ENCODE peak calls at places on chromosome 22, in ten cellular contexts. One of them, this sample, is unnamed.

GRCh38 chr22:38957046-38957770 is at the start of gene APOBEC3A:
- DNase-seq in CD8-positive, alpha-beta T cell: no peak
- DNase-seq in NCI-H1092: no peak
- DNase-seq in stimulated activated CD4-positive, alpha-beta T cell treated with anti-CD3 and anti-CD28 coated beads, Interleukin-2, amount 100 ng/mL, for 24 hours: no peak
- DNase-seq in cardiac fibroblast: no peak
- DNase-seq in PC-3: no peak
- DNase-seq in SJCRH30: no peak
- DNase-seq in DMS79: no peak
- DNase-seq in amygdala: no peak
- DNase-seq in stimulated activated CD8-positive, alpha-beta memory T cell treated with anti-CD3 and anti-CD28 coated beads, Interleukin-7, amount 100 ng/mL, for 1 hour: no peak
- DNase-seq in this sample: no peak

GRCh38 chr22:34105461-34106062 is 185.3 kb upstream of the LARGE1 start:
- DNase-seq in amygdala: peak
- DNase-seq in SJCRH30: peak
- DNase-seq in stimulated activated CD8-positive, alpha-beta memory T cell treated with anti-CD3 and anti-CD28 coated beads, Interleukin-7, amount 100 ng/mL, for 1 hour: no peak
- DNase-seq in PC-3: peak
- DNase-seq in CD8-positive, alpha-beta T cell: no peak
- DNase-seq in cardiac fibroblast: peak
- DNase-seq in stimulated activated CD4-positive, alpha-beta T cell treated with anti-CD3 and anti-CD28 coated beads, Interleukin-2, amount 100 ng/mL, for 24 hours: peak
- DNase-seq in DMS79: no peak
- DNase-seq in NCI-H1092: peak
- DNase-seq in this sample: no peak

GRCh38 chr22:45262931-45263789 is 21.6 kb upstream of the UPK3A start:
- DNase-seq in NCI-H1092: no peak
- DNase-seq in cardiac fibroblast: no peak
- DNase-seq in amygdala: no peak
- DNase-seq in CD8-positive, alpha-beta T cell: no peak
- DNase-seq in PC-3: no peak
- DNase-seq in SJCRH30: no peak
- DNase-seq in DMS79: no peak
- DNase-seq in stimulated activated CD8-positive, alpha-beta memory T cell treated with anti-CD3 and anti-CD28 coated beads, Interleukin-7, amount 100 ng/mL, for 1 hour: no peak
- DNase-seq in stimulated activated CD4-positive, alpha-beta T cell treated with anti-CD3 and anti-CD28 coated beads, Interleukin-2, amount 100 ng/mL, for 24 hours: no peak
- DNase-seq in this sample: no peak

GRCh38 chr22:42992886-42993479 is 22.0 kb downstream of the PACSIN2 start:
- DNase-seq in SJCRH30: no peak
- DNase-seq in stimulated activated CD8-positive, alpha-beta memory T cell treated with anti-CD3 and anti-CD28 coated beads, Interleukin-7, amount 100 ng/mL, for 1 hour: no peak
- DNase-seq in DMS79: no peak
- DNase-seq in CD8-positive, alpha-beta T cell: no peak
- DNase-seq in stimulated activated CD4-positive, alpha-beta T cell treated with anti-CD3 and anti-CD28 coated beads, Interleukin-2, amount 100 ng/mL, for 24 hours: no peak
- DNase-seq in cardiac fibroblast: no peak
- DNase-seq in amygdala: no peak
- DNase-seq in NCI-H1092: no peak
- DNase-seq in PC-3: no peak
- DNase-seq in this sample: no peak

GRCh38 chr22:36753916-36754315 is 22.0 kb downstream of the IFT27 start:
- DNase-seq in cardiac fibroblast: no peak
- DNase-seq in NCI-H1092: no peak
- DNase-seq in amygdala: no peak
- DNase-seq in stimulated activated CD8-positive, alpha-beta memory T cell treated with anti-CD3 and anti-CD28 coated beads, Interleukin-7, amount 100 ng/mL, for 1 hour: no peak
- DNase-seq in PC-3: no peak
- DNase-seq in CD8-positive, alpha-beta T cell: no peak
- DNase-seq in DMS79: no peak
- DNase-seq in stimulated activated CD4-positive, alpha-beta T cell treated with anti-CD3 and anti-CD28 coated beads, Interleukin-2, amount 100 ng/mL, for 24 hours: no peak
- DNase-seq in SJCRH30: no peak
- DNase-seq in this sample: no peak

GRCh38 chr22:46002757-46003270 is 25.9 kb upstream of the WNT7B start:
- DNase-seq in DMS79: no peak
- DNase-seq in SJCRH30: peak
- DNase-seq in NCI-H1092: no peak
- DNase-seq in PC-3: peak
- DNase-seq in stimulated activated CD8-positive, alpha-beta memory T cell treated with anti-CD3 and anti-CD28 coated beads, Interleukin-7, amount 100 ng/mL, for 1 hour: no peak
- DNase-seq in amygdala: no peak
- DNase-seq in cardiac fibroblast: no peak
- DNase-seq in stimulated activated CD4-positive, alpha-beta T cell treated with anti-CD3 and anti-CD28 coated beads, Interleukin-2, amount 100 ng/mL, for 24 hours: no peak
- DNase-seq in CD8-positive, alpha-beta T cell: no peak
- DNase-seq in this sample: no peak

GRCh38 chr22:25080855-25081254 is 118.8 kb upstream of the CRYBB3 start:
- DNase-seq in stimulated activated CD4-positive, alpha-beta T cell treated with anti-CD3 and anti-CD28 coated beads, Interleukin-2, amount 100 ng/mL, for 24 hours: no peak
- DNase-seq in amygdala: no peak
- DNase-seq in NCI-H1092: no peak
- DNase-seq in DMS79: no peak
- DNase-seq in cardiac fibroblast: no peak
- DNase-seq in SJCRH30: no peak
- DNase-seq in stimulated activated CD8-positive, alpha-beta memory T cell treated with anti-CD3 and anti-CD28 coated beads, Interleukin-7, amount 100 ng/mL, for 1 hour: no peak
- DNase-seq in CD8-positive, alpha-beta T cell: no peak
- DNase-seq in PC-3: no peak
- DNase-seq in this sample: no peak

GRCh38 chr22:49880281-49880680 is 26.6 kb downstream of the ZBED4 start:
- DNase-seq in NCI-H1092: no peak
- DNase-seq in PC-3: no peak
- DNase-seq in stimulated activated CD8-positive, alpha-beta memory T cell treated with anti-CD3 and anti-CD28 coated beads, Interleukin-7, amount 100 ng/mL, for 1 hour: no peak
- DNase-seq in cardiac fibroblast: no peak
- DNase-seq in CD8-positive, alpha-beta T cell: peak
- DNase-seq in SJCRH30: no peak
- DNase-seq in stimulated activated CD4-positive, alpha-beta T cell treated with anti-CD3 and anti-CD28 coated beads, Interleukin-2, amount 100 ng/mL, for 24 hours: no peak
- DNase-seq in amygdala: no peak
- DNase-seq in DMS79: no peak
- DNase-seq in this sample: no peak

GRCh38 chr22:29306830-29307657 is 594 bp downstream of the GAS2L1 start:
- DNase-seq in CD8-positive, alpha-beta T cell: no peak
- DNase-seq in PC-3: peak
- DNase-seq in stimulated activated CD4-positive, alpha-beta T cell treated with anti-CD3 and anti-CD28 coated beads, Interleukin-2, amount 100 ng/mL, for 24 hours: peak
- DNase-seq in DMS79: no peak
- DNase-seq in NCI-H1092: no peak
- DNase-seq in cardiac fibroblast: peak
- DNase-seq in stimulated activated CD8-positive, alpha-beta memory T cell treated with anti-CD3 and anti-CD28 coated beads, Interleukin-7, amount 100 ng/mL, for 1 hour: no peak
- DNase-seq in SJCRH30: peak
- DNase-seq in amygdala: peak
- DNase-seq in this sample: peak

GRCh38 chr22:20013382-20013871 is 3.2 kb downstream of the ARVCF start:
- DNase-seq in DMS79: no peak
- DNase-seq in SJCRH30: peak
- DNase-seq in NCI-H1092: peak
- DNase-seq in cardiac fibroblast: peak
- DNase-seq in amygdala: peak
- DNase-seq in CD8-positive, alpha-beta T cell: peak
- DNase-seq in stimulated activated CD4-positive, alpha-beta T cell treated with anti-CD3 and anti-CD28 coated beads, Interleukin-2, amount 100 ng/mL, for 24 hours: peak
- DNase-seq in stimulated activated CD8-positive, alpha-beta memory T cell treated with anti-CD3 and anti-CD28 coated beads, Interleukin-7, amount 100 ng/mL, for 1 hour: peak
- DNase-seq in PC-3: no peak
- DNase-seq in this sample: peak

GRCh38 chr22:23216331-23217170 is 36.2 kb downstream of the BCR start:
- DNase-seq in NCI-H1092: no peak
- DNase-seq in PC-3: no peak
- DNase-seq in CD8-positive, alpha-beta T cell: peak
- DNase-seq in stimulated activated CD4-positive, alpha-beta T cell treated with anti-CD3 and anti-CD28 coated beads, Interleukin-2, amount 100 ng/mL, for 24 hours: peak
- DNase-seq in cardiac fibroblast: no peak
- DNase-seq in amygdala: no peak
- DNase-seq in SJCRH30: no peak
- DNase-seq in stimulated activated CD8-positive, alpha-beta memory T cell treated with anti-CD3 and anti-CD28 coated beads, Interleukin-7, amount 100 ng/mL, for 1 hour: no peak
- DNase-seq in DMS79: no peak
- DNase-seq in this sample: peak

GRCh38 chr22:32324505-32325415 is 32.9 kb upstream of the RFPL3 start:
- DNase-seq in stimulated activated CD4-positive, alpha-beta T cell treated with anti-CD3 and anti-CD28 coated beads, Interleukin-2, amount 100 ng/mL, for 24 hours: no peak
- DNase-seq in CD8-positive, alpha-beta T cell: no peak
- DNase-seq in amygdala: no peak
- DNase-seq in stimulated activated CD8-positive, alpha-beta memory T cell treated with anti-CD3 and anti-CD28 coated beads, Interleukin-7, amount 100 ng/mL, for 1 hour: no peak
- DNase-seq in cardiac fibroblast: no peak
- DNase-seq in PC-3: no peak
- DNase-seq in DMS79: no peak
- DNase-seq in SJCRH30: no peak
- DNase-seq in NCI-H1092: no peak
- DNase-seq in this sample: no peak

GRCh38 chr22:42170946-42171345 is 40.3 kb upstream of the CYP2D6 start:
- DNase-seq in SJCRH30: no peak
- DNase-seq in cardiac fibroblast: no peak
- DNase-seq in CD8-positive, alpha-beta T cell: no peak
- DNase-seq in PC-3: no peak
- DNase-seq in DMS79: no peak
- DNase-seq in stimulated activated CD4-positive, alpha-beta T cell treated with anti-CD3 and anti-CD28 coated beads, Interleukin-2, amount 100 ng/mL, for 24 hours: no peak
- DNase-seq in amygdala: no peak
- DNase-seq in stimulated activated CD8-positive, alpha-beta memory T cell treated with anti-CD3 and anti-CD28 coated beads, Interleukin-7, amount 100 ng/mL, for 1 hour: no peak
- DNase-seq in NCI-H1092: no peak
- DNase-seq in this sample: no peak

GRCh38 chr22:43295660-43296059 is 47.5 kb downstream of the SCUBE1 start:
- DNase-seq in PC-3: no peak
- DNase-seq in cardiac fibroblast: no peak
- DNase-seq in NCI-H1092: no peak
- DNase-seq in amygdala: no peak
- DNase-seq in CD8-positive, alpha-beta T cell: no peak
- DNase-seq in SJCRH30: no peak
- DNase-seq in stimulated activated CD4-positive, alpha-beta T cell treated with anti-CD3 and anti-CD28 coated beads, Interleukin-2, amount 100 ng/mL, for 24 hours: no peak
- DNase-seq in stimulated activated CD8-positive, alpha-beta memory T cell treated with anti-CD3 and anti-CD28 coated beads, Interleukin-7, amount 100 ng/mL, for 1 hour: no peak
- DNase-seq in DMS79: no peak
- DNase-seq in this sample: no peak

GRCh38 chr22:49915610-49916009 is 2.6 kb downstream of the ALG12 start:
- DNase-seq in CD8-positive, alpha-beta T cell: no peak
- DNase-seq in NCI-H1092: no peak
- DNase-seq in DMS79: no peak
- DNase-seq in amygdala: no peak
- DNase-seq in PC-3: no peak
- DNase-seq in stimulated activated CD8-positive, alpha-beta memory T cell treated with anti-CD3 and anti-CD28 coated beads, Interleukin-7, amount 100 ng/mL, for 1 hour: no peak
- DNase-seq in stimulated activated CD4-positive, alpha-beta T cell treated with anti-CD3 and anti-CD28 coated beads, Interleukin-2, amount 100 ng/mL, for 24 hours: no peak
- DNase-seq in cardiac fibroblast: no peak
- DNase-seq in SJCRH30: no peak
- DNase-seq in this sample: no peak

GRCh38 chr22:20577549-20577975 is 70.2 kb downstream of the MED15 start:
- DNase-seq in cardiac fibroblast: no peak
- DNase-seq in amygdala: no peak
- DNase-seq in NCI-H1092: no peak
- DNase-seq in stimulated activated CD4-positive, alpha-beta T cell treated with anti-CD3 and anti-CD28 coated beads, Interleukin-2, amount 100 ng/mL, for 24 hours: no peak
- DNase-seq in PC-3: no peak
- DNase-seq in DMS79: no peak
- DNase-seq in SJCRH30: no peak
- DNase-seq in CD8-positive, alpha-beta T cell: peak
- DNase-seq in stimulated activated CD8-positive, alpha-beta memory T cell treated with anti-CD3 and anti-CD28 coated beads, Interleukin-7, amount 100 ng/mL, for 1 hour: no peak
- DNase-seq in this sample: peak

GRCh38 chr22:24420072-24420976 is 7.1 kb upstream of the ADORA2A start:
- DNase-seq in amygdala: no peak
- DNase-seq in stimulated activated CD8-positive, alpha-beta memory T cell treated with anti-CD3 and anti-CD28 coated beads, Interleukin-7, amount 100 ng/mL, for 1 hour: no peak
- DNase-seq in NCI-H1092: peak
- DNase-seq in SJCRH30: no peak
- DNase-seq in DMS79: no peak
- DNase-seq in PC-3: no peak
- DNase-seq in cardiac fibroblast: no peak
- DNase-seq in CD8-positive, alpha-beta T cell: no peak
- DNase-seq in stimulated activated CD4-positive, alpha-beta T cell treated with anti-CD3 and anti-CD28 coated beads, Interleukin-2, amount 100 ng/mL, for 24 hours: no peak
- DNase-seq in this sample: no peak

GRCh38 chr22:29313126-29314071 is 2.1 kb downstream of the RASL10A start:
- DNase-seq in cardiac fibroblast: peak
- DNase-seq in NCI-H1092: no peak
- DNase-seq in stimulated activated CD8-positive, alpha-beta memory T cell treated with anti-CD3 and anti-CD28 coated beads, Interleukin-7, amount 100 ng/mL, for 1 hour: no peak
- DNase-seq in PC-3: no peak
- DNase-seq in DMS79: no peak
- DNase-seq in stimulated activated CD4-positive, alpha-beta T cell treated with anti-CD3 and anti-CD28 coated beads, Interleukin-2, amount 100 ng/mL, for 24 hours: peak
- DNase-seq in amygdala: peak
- DNase-seq in CD8-positive, alpha-beta T cell: no peak
- DNase-seq in SJCRH30: no peak
- DNase-seq in this sample: no peak

GRCh38 chr22:48863965-48864538 is 963.6 kb downstream of the BRD1 start:
- DNase-seq in DMS79: no peak
- DNase-seq in stimulated activated CD4-positive, alpha-beta T cell treated with anti-CD3 and anti-CD28 coated beads, Interleukin-2, amount 100 ng/mL, for 24 hours: no peak
- DNase-seq in SJCRH30: no peak
- DNase-seq in cardiac fibroblast: no peak
- DNase-seq in amygdala: no peak
- DNase-seq in NCI-H1092: no peak
- DNase-seq in stimulated activated CD8-positive, alpha-beta memory T cell treated with anti-CD3 and anti-CD28 coated beads, Interleukin-7, amount 100 ng/mL, for 1 hour: no peak
- DNase-seq in PC-3: no peak
- DNase-seq in CD8-positive, alpha-beta T cell: no peak
- DNase-seq in this sample: no peak

GRCh38 chr22:28714043-28714442 is 27.6 kb downstream of the CHEK2 start:
- DNase-seq in CD8-positive, alpha-beta T cell: no peak
- DNase-seq in SJCRH30: no peak
- DNase-seq in stimulated activated CD4-positive, alpha-beta T cell treated with anti-CD3 and anti-CD28 coated beads, Interleukin-2, amount 100 ng/mL, for 24 hours: no peak
- DNase-seq in NCI-H1092: no peak
- DNase-seq in DMS79: no peak
- DNase-seq in amygdala: no peak
- DNase-seq in cardiac fibroblast: no peak
- DNase-seq in PC-3: no peak
- DNase-seq in stimulated activated CD8-positive, alpha-beta memory T cell treated with anti-CD3 and anti-CD28 coated beads, Interleukin-7, amount 100 ng/mL, for 1 hour: no peak
- DNase-seq in this sample: no peak

GRCh38 chr22:35961480-35961902 is 67.1 kb downstream of the RBFOX2 start:
- DNase-seq in PC-3: no peak
- DNase-seq in amygdala: peak
- DNase-seq in stimulated activated CD4-positive, alpha-beta T cell treated with anti-CD3 and anti-CD28 coated beads, Interleukin-2, amount 100 ng/mL, for 24 hours: no peak
- DNase-seq in SJCRH30: peak
- DNase-seq in cardiac fibroblast: peak
- DNase-seq in DMS79: no peak
- DNase-seq in stimulated activated CD8-positive, alpha-beta memory T cell treated with anti-CD3 and anti-CD28 coated beads, Interleukin-7, amount 100 ng/mL, for 1 hour: no peak
- DNase-seq in CD8-positive, alpha-beta T cell: no peak
- DNase-seq in NCI-H1092: peak
- DNase-seq in this sample: no peak

GRCh38 chr22:45917146-45917545 is 59.8 kb downstream of the WNT7B start:
- DNase-seq in DMS79: peak
- DNase-seq in stimulated activated CD8-positive, alpha-beta memory T cell treated with anti-CD3 and anti-CD28 coated beads, Interleukin-7, amount 100 ng/mL, for 1 hour: no peak
- DNase-seq in NCI-H1092: peak
- DNase-seq in PC-3: no peak
- DNase-seq in amygdala: no peak
- DNase-seq in SJCRH30: no peak
- DNase-seq in cardiac fibroblast: no peak
- DNase-seq in stimulated activated CD4-positive, alpha-beta T cell treated with anti-CD3 and anti-CD28 coated beads, Interleukin-2, amount 100 ng/mL, for 24 hours: no peak
- DNase-seq in CD8-positive, alpha-beta T cell: no peak
- DNase-seq in this sample: no peak

GRCh38 chr22:37739611-37740049 is 42.8 kb downstream of the TRIOBP start:
- DNase-seq in SJCRH30: no peak
- DNase-seq in NCI-H1092: no peak
- DNase-seq in CD8-positive, alpha-beta T cell: no peak
- DNase-seq in stimulated activated CD8-positive, alpha-beta memory T cell treated with anti-CD3 and anti-CD28 coated beads, Interleukin-7, amount 100 ng/mL, for 1 hour: no peak
- DNase-seq in DMS79: no peak
- DNase-seq in stimulated activated CD4-positive, alpha-beta T cell treated with anti-CD3 and anti-CD28 coated beads, Interleukin-2, amount 100 ng/mL, for 24 hours: no peak
- DNase-seq in PC-3: no peak
- DNase-seq in amygdala: no peak
- DNase-seq in cardiac fibroblast: no peak
- DNase-seq in this sample: no peak

GRCh38 chr22:20264614-20265452 is 3.3 kb downstream of the RTN4R start:
- DNase-seq in cardiac fibroblast: no peak
- DNase-seq in amygdala: no peak
- DNase-seq in CD8-positive, alpha-beta T cell: no peak
- DNase-seq in NCI-H1092: no peak
- DNase-seq in PC-3: no peak
- DNase-seq in stimulated activated CD8-positive, alpha-beta memory T cell treated with anti-CD3 and anti-CD28 coated beads, Interleukin-7, amount 100 ng/mL, for 1 hour: no peak
- DNase-seq in stimulated activated CD4-positive, alpha-beta T cell treated with anti-CD3 and anti-CD28 coated beads, Interleukin-2, amount 100 ng/mL, for 24 hours: no peak
- DNase-seq in DMS79: no peak
- DNase-seq in SJCRH30: no peak
- DNase-seq in this sample: no peak

GRCh38 chr22:33576205-33576604 is 344.1 kb downstream of the LARGE1 start:
- DNase-seq in stimulated activated CD4-positive, alpha-beta T cell treated with anti-CD3 and anti-CD28 coated beads, Interleukin-2, amount 100 ng/mL, for 24 hours: no peak
- DNase-seq in cardiac fibroblast: no peak
- DNase-seq in PC-3: no peak
- DNase-seq in amygdala: no peak
- DNase-seq in DMS79: no peak
- DNase-seq in NCI-H1092: no peak
- DNase-seq in stimulated activated CD8-positive, alpha-beta memory T cell treated with anti-CD3 and anti-CD28 coated beads, Interleukin-7, amount 100 ng/mL, for 1 hour: no peak
- DNase-seq in CD8-positive, alpha-beta T cell: no peak
- DNase-seq in SJCRH30: no peak
- DNase-seq in this sample: no peak

GRCh38 chr22:19879651-19879995 is 24.9 kb upstream of the GNB1L start:
- DNase-seq in SJCRH30: peak
- DNase-seq in DMS79: no peak
- DNase-seq in amygdala: no peak
- DNase-seq in NCI-H1092: no peak
- DNase-seq in PC-3: no peak
- DNase-seq in stimulated activated CD4-positive, alpha-beta T cell treated with anti-CD3 and anti-CD28 coated beads, Interleukin-2, amount 100 ng/mL, for 24 hours: no peak
- DNase-seq in CD8-positive, alpha-beta T cell: no peak
- DNase-seq in stimulated activated CD8-positive, alpha-beta memory T cell treated with anti-CD3 and anti-CD28 coated beads, Interleukin-7, amount 100 ng/mL, for 1 hour: no peak
- DNase-seq in cardiac fibroblast: no peak
- DNase-seq in this sample: no peak

GRCh38 chr22:20412474-20413216 is 18.7 kb downstream of the ZNF74 start:
- DNase-seq in DMS79: no peak
- DNase-seq in amygdala: no peak
- DNase-seq in NCI-H1092: no peak
- DNase-seq in CD8-positive, alpha-beta T cell: no peak
- DNase-seq in stimulated activated CD8-positive, alpha-beta memory T cell treated with anti-CD3 and anti-CD28 coated beads, Interleukin-7, amount 100 ng/mL, for 1 hour: no peak
- DNase-seq in PC-3: no peak
- DNase-seq in cardiac fibroblast: no peak
- DNase-seq in stimulated activated CD4-positive, alpha-beta T cell treated with anti-CD3 and anti-CD28 coated beads, Interleukin-2, amount 100 ng/mL, for 24 hours: no peak
- DNase-seq in SJCRH30: no peak
- DNase-seq in this sample: no peak

GRCh38 chr22:31179345-31179744 is 19.4 kb downstream of the RNF185 start:
- DNase-seq in DMS79: no peak
- DNase-seq in PC-3: peak
- DNase-seq in NCI-H1092: peak
- DNase-seq in CD8-positive, alpha-beta T cell: no peak
- DNase-seq in stimulated activated CD8-positive, alpha-beta memory T cell treated with anti-CD3 and anti-CD28 coated beads, Interleukin-7, amount 100 ng/mL, for 1 hour: no peak
- DNase-seq in cardiac fibroblast: no peak
- DNase-seq in amygdala: no peak
- DNase-seq in SJCRH30: no peak
- DNase-seq in stimulated activated CD4-positive, alpha-beta T cell treated with anti-CD3 and anti-CD28 coated beads, Interleukin-2, amount 100 ng/mL, for 24 hours: no peak
- DNase-seq in this sample: no peak